ENCODE peak calls at places on chromosomes 7 and 10, in four cellular contexts. N is stomach; L is naive thymus-derived CD4-positive, alpha-beta T cell; J is Panc1. I is an unnamed sample.

GRCh38 chr7:81333004-81333403 is 414.2 kb upstream of the SEMA3C start:
- DNase-seq in N (no peak), J (no peak), L (no peak), I (no peak)

GRCh38 chr10:1966698-1967097 is 229.4 kb upstream of the ADARB2 start:
- DNase-seq in J (no peak), N (no peak), L (no peak), I (no peak)

GRCh38 chr7:80135306-80136104 is 874 bp downstream of the GNAI1 start:
- DNase-seq in N (no peak), J (no peak), L (peak; percentile 25), I (no peak)

GRCh38 chr7:73939528-73939927 is 78.6 kb downstream of the TMEM270 start:
- DNase-seq in N (no peak), L (no peak), J (no peak), I (no peak)

GRCh38 chr10:789831-790701 is 100.6 kb upstream of the DIP2C start:
- DNase-seq in L (no peak), N (peak; percentile 49), J (no peak), I (no peak)

GRCh38 chr7:142796001-142796500 is 25.3 kb downstream of the PRSS2 start:
- DNase-seq in J (no peak), L (no peak), N (no peak), I (no peak)

GRCh38 chr7:74253975-74254857 is at the start of gene RFC2:
- DNase-seq in L (peak; percentile 94), J (peak; percentile 71), N (peak; percentile 98), I (peak; percentile 97)

GRCh38 chr7:33669251-33669670 is 236.1 kb upstream of the BMPER start:
- DNase-seq in J (no peak), N (no peak), L (no peak), I (no peak)

GRCh38 chr7:123999698-124000097 is 33.2 kb downstream of the TMEM229A start:
- DNase-seq in N (no peak), L (no peak), J (no peak), I (no peak)

GRCh38 chr10:45427305-45427955 is 53.4 kb downstream of the ALOX5 start:
- DNase-seq in N (no peak), J (no peak), L (no peak), I (no peak)

GRCh38 chr10:79106651-79107050 is 37.9 kb downstream of the ZMIZ1 start:
- DNase-seq in J (no peak), N (no peak), L (no peak), I (no peak)

GRCh38 chr7:66319373-66319979 is 114.3 kb downstream of the TPST1 start:
- DNase-seq in L (no peak), N (no peak), J (no peak), I (no peak)

GRCh38 chr10:689433-690226 is at the start of gene DIP2C:
- DNase-seq in J (no peak), L (no peak), N (peak; percentile 71), I (no peak)

GRCh38 chr7:99624487-99624886 is 7.7 kb downstream of the ZSCAN25 start:
- DNase-seq in J (no peak), L (peak; percentile 83), N (no peak), I (peak; percentile 87)

GRCh38 chr10:48542471-48543210 is 62.2 kb downstream of the ARHGAP22 start:
- DNase-seq in L (no peak), J (no peak), N (peak; percentile 13), I (no peak)

GRCh38 chr10:30096564-30096963 is 37.2 kb upstream of the JCAD start:
- DNase-seq in N (no peak), J (no peak), L (no peak), I (no peak)

GRCh38 chr10:109928393-109928792 is 5.1 kb upstream of the XPNPEP1 start:
- DNase-seq in N (no peak), J (no peak), L (no peak), I (no peak)

GRCh38 chr10:17474595-17474994 is 20.2 kb upstream of the ST8SIA6 start:
- DNase-seq in N (no peak), J (no peak), L (no peak), I (no peak)

GRCh38 chr10:31947144-31947926 is 18.7 kb upstream of the ARHGAP12 start:
- DNase-seq in L (no peak), J (no peak), N (no peak), I (no peak)

GRCh38 chr7:127890726-127891125 is 140.5 kb downstream of the LRRC4 start:
- DNase-seq in J (no peak), N (no peak), L (no peak), I (no peak)

GRCh38 chr7:134186022-134186421 is 58.9 kb downstream of the LRGUK start:
- DNase-seq in N (no peak), L (no peak), J (no peak), I (no peak)

GRCh38 chr7:138890782-138891445 is 90.3 kb downstream of the KIAA1549 start:
- DNase-seq in J (peak; percentile 92), L (no peak), N (no peak), I (no peak)

GRCh38 chr7:14858410-14858809 is 44.1 kb downstream of the DGKB start:
- DNase-seq in L (no peak), J (no peak), N (no peak), I (no peak)

GRCh38 chr7:64965594-64965993 is 25.2 kb downstream of the ZNF117 start:
- DNase-seq in L (no peak), N (no peak), J (no peak), I (no peak)

GRCh38 chr7:75650062-75650461 is 88.7 kb downstream of the HIP1 start:
- DNase-seq in N (no peak), J (no peak), L (no peak), I (no peak)

DNA sequence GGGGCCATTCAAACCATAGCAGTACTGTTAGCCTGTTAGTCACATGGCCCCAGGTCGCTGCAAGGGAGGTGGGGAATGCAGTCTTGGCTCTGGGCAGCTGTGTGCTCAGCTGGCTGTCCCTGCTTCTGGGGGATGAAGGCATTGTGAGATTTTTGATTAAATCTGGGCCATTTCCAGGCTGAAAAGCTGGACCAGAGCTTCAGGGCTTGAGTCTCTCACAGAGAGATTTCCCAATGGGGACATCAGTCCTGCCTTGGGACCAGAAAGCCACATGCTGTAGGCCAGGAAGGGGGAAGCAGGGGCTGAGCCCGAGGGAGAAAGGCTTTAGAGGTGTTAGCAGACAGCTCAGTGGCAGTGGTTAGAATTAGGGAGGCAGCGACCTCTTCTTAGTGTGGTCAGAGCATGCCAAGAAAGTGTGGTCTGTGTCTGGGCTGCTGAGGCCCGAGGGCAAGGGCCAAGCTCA is 33.6 kb downstream of the PALD1 start:
- DNase-seq in L (no peak), N (no peak), J (no peak), I (no peak)
- H3K4me1 ChIP-seq in L (no peaks in the 10 kb centered on the region), N (peaks cover 33% of the 10 kb centered on the region), J (no peaks in the 10 kb centered on the region), I (no peaks in the 10 kb centered on the region)

GRCh38 chr10:86755740-86756510 is 494 bp upstream of the BMPR1A start:
- DNase-seq in J (no peak), N (peak; percentile 90), L (peak; percentile 68), I (peak; percentile 79)
- H3K27me3 ChIP-seq in J (no peaks in the 10 kb centered on the region), N (no peaks in the 10 kb centered on the region), L (no peaks in the 10 kb centered on the region), I (no peaks in the 10 kb centered on the region)

GRCh38 chr7:30309302-30309701 is 24.9 kb downstream of the ZNRF2 start:
- DNase-seq in J (no peak), L (no peak), N (no peak), I (no peak)

GRCh38 chr7:30306977-30307376 is 22.6 kb downstream of the ZNRF2 start:
- DNase-seq in N (no peak), L (no peak), J (no peak), I (no peak)

GRCh38 chr7:30310674-30311362 is 26.4 kb downstream of the ZNRF2 start:
- DNase-seq in J (no peak), L (no peak), N (no peak), I (no peak)

GRCh38 chr7:30309842-30310435 is 25.5 kb downstream of the ZNRF2 start:
- DNase-seq in L (no peak), N (no peak), J (no peak), I (no peak)

GRCh38 chr7:30308392-30308791 is 24.0 kb downstream of the ZNRF2 start:
- DNase-seq in J (no peak), N (no peak), L (no peak), I (no peak)
- H3K4me1 ChIP-seq in J (peaks cover 42% of the 10 kb centered on the region), N (no peaks in the 10 kb centered on the region), L (peaks cover 5% of the 10 kb centered on the region), I (peaks cover 32% of the 10 kb centered on the region)

GRCh38 chr7:35248576-35249536 is 5.0 kb downstream of the TBX20 start:
- DNase-seq in L (no peak), J (no peak), N (no peak), I (no peak)
- H3K27me3 ChIP-seq in L (no peaks in the 10 kb centered on the region), J (peaks cover 63% of the 10 kb centered on the region), N (peaks cover 14% of the 10 kb centered on the region), I (peaks cover 17% of the 10 kb centered on the region)